ENCODE peak calls at places on chromosomes 7 and 10, in six cellular contexts. C, Q, H, I, U and A are unnamed samples.
A peak's percentile ranks its signal among the peaks of the same experiment; 100 is the strongest.

GRCh38 chr7:139044813-139045794 is 9.3 kb upstream of the ZC3HAV1L start:
- DNase-seq in C (no peak), Q (no peak), H (no peak), I (no peak), U (no peak), A (no peak)

GRCh38 chr10:98357208-98357836 is 57.7 kb downstream of the PYROXD2 start:
- DNase-seq in C (peak; percentile 90), Q (no peak), H (peak; percentile 74), I (no peak), U (no peak), A (no peak)

GRCh38 chr7:130632111-130632510 is 36.4 kb downstream of the COPG2 start:
- DNase-seq in C (peak; percentile 72), Q (no peak), H (peak; percentile 36), I (no peak), U (peak; percentile 25), A (no peak)

GRCh38 chr10:110395350-110396283 is 90.9 kb upstream of the SMNDC1 start:
- DNase-seq in C (peak; percentile 99), Q (no peak), H (peak; percentile 96), I (no peak), U (peak; percentile 84), A (no peak)

GRCh38 chr7:27082171-27082570 is 13.6 kb downstream of the HOXA1 start:
- DNase-seq in C (no peak), Q (no peak), H (no peak), I (no peak), U (no peak), A (no peak)

GRCh38 chr7:20504060-20504459 is 111.4 kb upstream of the ABCB5 start:
- DNase-seq in C (no peak), Q (peak; percentile 43), H (no peak), I (no peak), U (no peak), A (no peak)

GRCh38 chr7:69388462-69389137 is 209.7 kb upstream of the AUTS2 start:
- DNase-seq in C (no peak), Q (no peak), H (no peak), I (no peak), U (peak; percentile 21), A (no peak)

GRCh38 chr7:91397612-91398011 is 133.4 kb downstream of the FZD1 start:
- DNase-seq in C (no peak), Q (no peak), H (no peak), I (no peak), U (no peak), A (no peak)

GRCh38 chr10:124539935-124540641 is 78.5 kb downstream of the LHPP start:
- DNase-seq in C (peak; percentile 18), Q (peak; percentile 78), H (peak; percentile 43), I (peak; percentile 57), U (peak; percentile 61), A (peak; percentile 25)

GRCh38 chr7:106824458-106824857 is 40.6 kb upstream of the PIK3CG start:
- DNase-seq in C (peak; percentile 54), Q (no peak), H (no peak), I (no peak), U (no peak), A (no peak)

GRCh38 chr10:130559213-130559944 is 423.2 kb downstream of the GLRX3 start:
- DNase-seq in C (no peak), Q (peak; percentile 19), H (no peak), I (no peak), U (peak; percentile 33), A (no peak)

GRCh38 chr10:77669892-77670291 is 32.3 kb upstream of the KCNMA1 start:
- DNase-seq in C (peak; percentile 27), Q (no peak), H (peak; percentile 14), I (no peak), U (no peak), A (no peak)
- H4K91ac ChIP-seq in C (no peak overlapping the region), Q (no peak overlapping the region), H (no peak overlapping the region), I (no peak overlapping the region), U (no peak overlapping the region), A (no peak overlapping the region)

DNA sequence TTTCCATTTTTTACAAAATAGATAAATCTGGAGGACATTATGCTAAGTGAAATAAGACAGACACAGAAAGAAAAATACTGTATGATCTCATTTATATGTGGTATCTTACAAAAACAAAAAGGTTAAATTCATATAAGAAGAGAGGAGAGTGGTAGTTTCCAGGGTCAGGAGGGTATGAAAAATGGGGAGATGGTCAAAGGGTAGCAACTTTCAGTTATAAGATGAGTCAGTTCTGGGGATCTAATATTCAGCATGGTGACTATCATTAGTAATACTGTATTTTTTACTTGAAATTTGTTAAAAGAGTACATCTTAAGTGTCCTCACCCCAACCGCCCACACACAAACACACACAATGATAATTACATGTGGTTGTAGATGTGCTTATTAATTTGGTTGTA is 1250.1 kb downstream of the SORCS1 start:
- DNase-seq in C (no peak), Q (no peak), H (no peak), I (no peak), U (no peak), A (no peak)
- H4K91ac ChIP-seq in C (no peak overlapping the region), Q (no peak overlapping the region), H (no peak overlapping the region), I (no peak overlapping the region), U (no peak overlapping the region), A (no peak overlapping the region)

GRCh38 chr7:18572885-18573284 is 77.3 kb downstream of the HDAC9 start:
- DNase-seq in C (no peak), Q (no peak), H (no peak), I (no peak), U (no peak), A (no peak)
- H4K91ac ChIP-seq in C (no peak overlapping the region), Q (no peak overlapping the region), H (no peak overlapping the region), I (no peak overlapping the region), U (no peak overlapping the region), A (no peak overlapping the region)

GRCh38 chr10:72320676-72321247 is 34.0 kb downstream of the DNAJB12 start:
- DNase-seq in C (peak; percentile 99), Q (peak; percentile 87), H (peak; percentile 100), I (no peak), U (peak; percentile 96), A (peak; percentile 76)

GRCh38 chr10:72323108-72323932 is 31.4 kb downstream of the DNAJB12 start:
- DNase-seq in C (no peak), Q (no peak), H (no peak), I (no peak), U (peak; percentile 85), A (no peak)

GRCh38 chr10:72321248-72322029 is 33.3 kb downstream of the DNAJB12 start:
- DNase-seq in C (no peak), Q (no peak), H (no peak), I (no peak), U (no peak), A (no peak)

GRCh38 chr10:72322030-72322279 is 32.8 kb downstream of the DNAJB12 start:
- DNase-seq in C (no peak), Q (no peak), H (no peak), I (no peak), U (peak; percentile 58), A (no peak)

GRCh38 chr10:72322280-72323058 is 32.2 kb downstream of the DNAJB12 start:
- DNase-seq in C (no peak), Q (no peak), H (peak; percentile 68), I (no peak), U (peak; percentile 34), A (no peak)
- H4K91ac ChIP-seq in C (peak overlapping the region; percentile 99), Q (no peak overlapping the region), H (peak overlapping the region; percentile 100), I (peak overlapping the region; percentile 19), U (peak overlapping the region; percentile 98), A (peak overlapping the region; percentile 56)

DNA sequence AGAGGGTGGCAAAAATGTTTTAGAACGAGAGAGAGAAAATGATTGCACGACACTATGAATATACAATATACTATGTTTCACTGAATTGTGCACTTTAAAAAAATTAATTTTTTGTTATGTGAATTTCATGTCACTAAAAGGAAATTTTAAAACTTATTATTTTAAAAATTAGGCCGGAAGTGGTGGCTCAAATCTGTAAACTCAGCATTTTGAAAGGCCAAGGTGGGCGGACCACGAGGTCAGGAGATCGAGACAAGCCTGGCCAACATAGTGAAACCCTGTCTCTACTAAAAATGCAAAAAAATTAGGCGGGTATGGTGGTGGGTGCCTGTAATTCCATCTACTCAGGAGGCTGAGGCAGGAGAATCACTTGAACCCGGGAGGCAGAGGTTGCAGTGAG is 642.5 kb downstream of the XPNPEP1 start:
- DNase-seq in C (no peak), Q (no peak), H (no peak), I (no peak), U (no peak), A (no peak)
- H4K91ac ChIP-seq in C (peak overlapping the region; percentile 34), Q (no peak overlapping the region), H (no peak overlapping the region), I (no peak overlapping the region), U (no peak overlapping the region), A (no peak overlapping the region)